ENCODE peak calls at places on chromosomes 7 and 10, in seven cellular contexts. D is SK-N-SH, Z is HCT116, C is HepG2, S is H1, P is K562, F is GM12878. N is an unnamed sample.

GRCh38 chr10:132607491-132607890 is 69.9 kb downstream of the INPP5A start:
- DNase-seq in Z (no peak), P (no peak), F (no peak), S (no peak), D (no peak), C (no peak), N (no peak)

GRCh38 chr10:77692782-77693181 is 55.2 kb upstream of the KCNMA1 start:
- DNase-seq in S (no peak), C (no peak), P (no peak), Z (no peak), F (no peak), D (no peak), N (no peak)

GRCh38 chr7:98628418-98628817 is 11.3 kb downstream of the NPTX2 start:
- DNase-seq in D (no peak), C (no peak), P (no peak), Z (no peak), S (no peak), F (no peak), N (no peak)

GRCh38 chr10:82378146-82378545 is 503.2 kb downstream of the NRG3 start:
- DNase-seq in D (peak; percentile 42), Z (no peak), C (no peak), P (no peak), S (no peak), F (no peak), N (no peak)

GRCh38 chr7:41984888-41985287 is 252.1 kb downstream of the GLI3 start:
- DNase-seq in D (no peak), Z (no peak), C (no peak), P (no peak), F (no peak), S (no peak), N (no peak)

GRCh38 chr7:24715661-24716479 is 41.4 kb downstream of the GSDME start:
- DNase-seq in Z (peak; percentile 22), F (peak; percentile 61), C (peak; percentile 21), S (peak; percentile 56), P (peak; percentile 57), D (peak; percentile 58), N (peak; percentile 25)

GRCh38 chr7:137343483-137343841 is at the start of gene PTN:
- DNase-seq in F (no peak), C (no peak), S (peak; percentile 73), D (peak; percentile 58), P (no peak), Z (no peak), N (no peak)

GRCh38 chr7:157235357-157236018 is 96.8 kb downstream of the UBE3C start:
- DNase-seq in F (no peak), P (no peak), S (no peak), Z (no peak), D (no peak), C (peak; percentile 16), N (no peak)

GRCh38 chr7:12493407-12493806 is 77.1 kb upstream of the SCIN start:
- DNase-seq in C (no peak), P (peak; percentile 40), F (no peak), D (no peak), Z (no peak), S (no peak), N (no peak)

GRCh38 chr10:12156367-12157123 is 27.1 kb downstream of the SEC61A2 start:
- DNase-seq in P (no peak), S (no peak), D (no peak), Z (no peak), C (peak; percentile 80), F (no peak), N (no peak)

GRCh38 chr7:135842446-135843175 is 94.0 kb upstream of the FAM180A start:
- DNase-seq in P (no peak), F (no peak), D (no peak), C (no peak), Z (no peak), S (no peak), N (no peak)

GRCh38 chr7:105177026-105177425 is 163.0 kb downstream of the KMT2E start:
- DNase-seq in C (no peak), S (no peak), D (no peak), P (no peak), F (no peak), Z (no peak), N (no peak)

GRCh38 chr7:380724-381210 is 90.8 kb downstream of the FOXL3 start:
- DNase-seq in D (peak; percentile 36), P (peak; percentile 5), S (no peak), Z (no peak), F (no peak), C (no peak), N (no peak)

GRCh38 chr7:132979524-132979923 is 102.4 kb downstream of the CHCHD3 start:
- DNase-seq in S (no peak), Z (no peak), C (no peak), P (no peak), F (no peak), D (no peak), N (no peak)

GRCh38 chr10:63628526-63629362 is 107.5 kb downstream of the REEP3 start:
- DNase-seq in D (peak; percentile 67), S (no peak), P (peak; percentile 57), F (peak; percentile 72), Z (peak; percentile 49), C (peak; percentile 23), N (peak; percentile 18)

GRCh38 chr7:96329189-96329588 is 7.3 kb upstream of the SLC25A13 start:
- DNase-seq in C (no peak), Z (no peak), S (no peak), P (no peak), D (no peak), F (no peak), N (no peak)

GRCh38 chr7:46205478-46205877 is 284.4 kb upstream of the IGFBP3 start:
- DNase-seq in D (no peak), P (no peak), C (no peak), F (no peak), S (no peak), Z (no peak), N (no peak)

GRCh38 chr7:42624471-42624870 is 287.4 kb downstream of the C7orf25 start:
- DNase-seq in P (no peak), F (no peak), Z (no peak), S (no peak), D (no peak), C (no peak), N (no peak)

GRCh38 chr10:48684792-48685651 is at the start of gene WDFY4:
- DNase-seq in Z (no peak), P (no peak), C (no peak), D (no peak), F (no peak), S (peak; percentile 37), N (no peak)

GRCh38 chr10:48683893-48684292 is 780 bp upstream of the WDFY4 start:
- DNase-seq in P (no peak), S (no peak), F (no peak), D (no peak), C (no peak), Z (no peak), N (no peak)

GRCh38 chr10:48683424-48683823 is 1.2 kb upstream of the WDFY4 start:
- DNase-seq in S (no peak), P (no peak), F (no peak), D (no peak), Z (no peak), C (no peak), N (no peak)

GRCh38 chr10:48685731-48686130 is 1.1 kb downstream of the WDFY4 start:
- DNase-seq in S (peak; percentile 20), Z (no peak), F (no peak), C (no peak), P (no peak), D (no peak), N (no peak)

GRCh38 chr10:48684463-48684791 is 246 bp upstream of the WDFY4 start:
- DNase-seq in F (no peak), Z (no peak), S (peak; percentile 22), D (no peak), C (no peak), P (no peak), N (no peak)
- TF ChIP-seq SIN3A in F (no peak), Z (no peak), S (no peak), D (no peak), C (no peak), P (no peak), N (no peak)

DNA sequence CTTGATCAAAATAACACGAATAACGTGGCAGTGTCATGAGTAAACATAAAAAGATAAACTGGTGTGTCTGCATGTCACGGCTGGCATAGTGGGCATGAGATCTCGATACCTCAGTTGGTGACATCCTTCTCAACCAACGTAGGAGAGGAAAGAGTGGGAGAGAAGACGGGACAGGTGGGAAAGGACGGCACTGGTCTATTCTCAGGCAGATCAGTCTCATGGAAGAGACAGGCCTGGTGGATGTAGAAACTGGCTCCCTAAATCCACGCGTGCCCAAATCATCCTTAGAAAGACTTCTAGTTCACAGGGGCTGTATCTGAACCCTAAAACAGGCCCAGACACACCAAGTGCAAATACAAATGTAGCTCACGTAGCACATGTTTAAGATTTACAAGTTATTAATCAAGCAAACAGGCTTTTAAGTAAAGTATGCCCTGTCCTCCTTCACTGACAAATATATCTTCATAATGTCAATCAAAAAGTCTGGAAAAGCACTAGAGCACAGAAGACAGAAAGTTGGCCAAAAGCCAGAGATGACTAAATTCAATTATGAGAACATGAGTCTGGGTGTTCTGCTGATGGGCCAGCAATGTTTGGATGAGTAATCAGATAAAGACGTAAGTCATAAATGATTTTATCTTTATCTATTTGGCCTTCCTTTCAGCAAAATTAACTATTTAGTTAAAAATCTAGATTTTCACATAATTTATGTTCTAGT is 56.3 kb downstream of the SFMBT2 start:
- DNase-seq in F (no peak), S (no peak), P (peak; percentile 17), Z (no peak), C (no peak), D (peak; percentile 62), N (no peak)
- TF ChIP-seq SIN3A in F (no peak), S (no peak), P (no peak), Z (no peak), C (no peak), D (no peak), N (no peak)

GRCh38 chr10:90777614-90778013 is 80.2 kb downstream of the HTR7 start:
- DNase-seq in P (no peak), C (no peak), S (no peak), F (no peak), D (no peak), Z (no peak), N (no peak)

GRCh38 chr10:90775351-90776028 is 82.3 kb downstream of the HTR7 start:
- DNase-seq in F (peak; percentile 35), S (no peak), Z (no peak), C (no peak), D (no peak), P (no peak), N (no peak)

GRCh38 chr10:90780488-90780887 is 77.4 kb downstream of the HTR7 start:
- DNase-seq in C (no peak), Z (no peak), P (no peak), D (no peak), S (no peak), F (no peak), N (no peak)

DNA sequence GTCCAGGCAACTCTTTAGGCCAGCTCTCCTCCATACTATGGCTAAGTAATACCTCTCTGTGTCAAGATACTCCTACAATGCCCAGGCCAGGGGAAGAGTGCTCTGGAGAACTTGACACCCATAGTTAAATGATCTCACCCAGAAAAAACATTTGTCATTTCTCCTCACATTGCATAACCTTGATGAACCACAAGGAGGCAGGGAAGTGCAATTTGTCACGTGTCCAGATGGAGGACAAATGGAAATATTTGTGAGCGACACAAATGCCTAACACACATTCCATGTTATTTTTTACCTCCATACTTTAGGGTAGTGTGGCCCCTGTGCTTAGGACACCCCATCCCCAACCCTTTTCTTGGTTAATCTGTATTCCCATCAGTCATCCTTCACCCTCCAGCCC is 78.3 kb downstream of the HTR7 start:
- DNase-seq in D (no peak), P (peak; percentile 24), S (no peak), Z (peak; percentile 8), F (no peak), C (peak; percentile 13), N (no peak)
- TF ChIP-seq SIN3A in D (no peak), P (no peak), S (no peak), Z (no peak), F (no peak), C (no peak), N (no peak)

GRCh38 chr7:88219781-88220747 is at the start of gene SRI:
- DNase-seq in F (peak; percentile 40), C (no peak), D (peak; percentile 99), Z (peak; percentile 61), S (peak; percentile 91), P (peak; percentile 92), N (peak; percentile 64)
- TF ChIP-seq SIN3A in F (peak; percentile 41), C (no peak), D (peak; percentile 89), Z (peak; percentile 55), S (peak; percentile 39), P (no peak), N (peak; percentile 91)